ENCODE peak calls at places on chromosomes 12 and 14, in four cellular contexts. J is AG10803, I is Calu3, G is hepatocyte. L is an unnamed sample.

GRCh38 chr12:88393017-88393767 is 187.1 kb downstream of the KITLG start:
- DNase-seq in I (peak), J (no peak), G (peak), L (no peak)

GRCh38 chr14:92135269-92135668 is 13.5 kb downstream of the CPSF2 start:
- DNase-seq in G (peak), J (peak), I (no peak), L (no peak)

GRCh38 chr12:114670257-114670955 is 13.6 kb downstream of the TBX3 start:
- DNase-seq in I (no peak), G (no peak), J (no peak), L (no peak)

GRCh38 chr12:62834971-62835547 is 99.9 kb downstream of the PPM1H start:
- DNase-seq in G (no peak), J (peak), I (no peak), L (no peak)

GRCh38 chr12:103097496-103097895 is 140.0 kb downstream of the ASCL1 start:
- DNase-seq in G (no peak), J (no peak), I (no peak), L (no peak)

GRCh38 chr12:53174881-53175491 is 5.5 kb upstream of the ZNF740 start:
- DNase-seq in G (peak), J (peak), I (no peak), L (peak)

GRCh38 chr14:31884776-31885379 is 192.2 kb upstream of the ARHGAP5 start:
- DNase-seq in J (no peak), G (no peak), I (no peak), L (no peak)

GRCh38 chr12:2322554-2323120 is 269.9 kb downstream of the CACNA1C start:
- DNase-seq in G (no peak), I (no peak), J (no peak), L (no peak)

GRCh38 chr14:103135333-103136075 is 12.2 kb downstream of the TNFAIP2 start:
- DNase-seq in G (no peak), I (no peak), J (no peak), L (no peak)

GRCh38 chr14:84001023-84001422 is 1528.9 kb upstream of the FLRT2 start:
- DNase-seq in J (no peak), G (no peak), I (no peak), L (no peak)

GRCh38 chr14:84003316-84003715 is 1526.6 kb upstream of the FLRT2 start:
- DNase-seq in I (no peak), G (no peak), J (no peak), L (no peak)

DNA sequence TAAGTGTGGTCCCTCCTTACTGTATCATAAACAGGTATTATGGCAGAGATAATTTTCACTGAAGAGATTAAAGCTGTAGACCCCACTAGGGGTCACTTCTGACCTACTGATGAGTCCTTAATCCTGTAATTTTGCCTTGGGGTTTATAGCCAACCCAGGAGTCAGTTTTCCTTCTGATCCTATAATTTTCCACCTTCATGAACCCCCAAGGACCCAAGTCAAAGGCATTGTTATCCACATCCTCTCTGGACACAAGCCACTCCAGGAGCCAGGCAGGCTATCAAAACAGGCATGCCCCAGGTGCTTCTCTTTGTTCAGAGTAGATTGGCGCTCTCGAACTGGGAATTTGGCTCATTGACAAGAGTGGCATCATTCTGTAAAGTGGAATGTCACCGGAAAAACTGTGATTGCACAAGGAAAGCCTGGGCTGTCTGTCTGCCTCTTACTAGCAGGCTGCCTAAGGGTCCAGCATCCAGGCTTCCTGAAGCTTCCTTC is 1523.3 kb upstream of the FLRT2 start:
- DNase-seq in G (no peak), J (no peak), I (no peak), L (no peak)
- TF ChIP-seq CTCF in G (no peak), J (no peak), I (no peak), L (no peak)

GRCh38 chr14:32933623-32933942 is 5.1 kb upstream of the NPAS3 start:
- DNase-seq in I (no peak), G (no peak), J (peak), L (no peak)
- TF ChIP-seq CTCF in I (no peak), G (peak), J (peak), L (peak)

GRCh38 chr14:99529899-99530298 is 48.7 kb downstream of the CCNK start:
- DNase-seq in I (no peak), G (no peak), J (peak), L (no peak)
- TF ChIP-seq CTCF in I (no peak), G (no peak), J (peak), L (no peak)

GRCh38 chr12:29888777-29889176 is 105.0 kb upstream of the TMTC1 start:
- DNase-seq in G (no peak), I (no peak), J (no peak), L (no peak)

GRCh38 chr12:29891792-29892191 is 108.0 kb upstream of the TMTC1 start:
- DNase-seq in G (no peak), I (no peak), J (no peak), L (no peak)

GRCh38 chr12:29893002-29893401 is 109.3 kb upstream of the TMTC1 start:
- DNase-seq in I (no peak), G (no peak), J (no peak), L (no peak)

DNA sequence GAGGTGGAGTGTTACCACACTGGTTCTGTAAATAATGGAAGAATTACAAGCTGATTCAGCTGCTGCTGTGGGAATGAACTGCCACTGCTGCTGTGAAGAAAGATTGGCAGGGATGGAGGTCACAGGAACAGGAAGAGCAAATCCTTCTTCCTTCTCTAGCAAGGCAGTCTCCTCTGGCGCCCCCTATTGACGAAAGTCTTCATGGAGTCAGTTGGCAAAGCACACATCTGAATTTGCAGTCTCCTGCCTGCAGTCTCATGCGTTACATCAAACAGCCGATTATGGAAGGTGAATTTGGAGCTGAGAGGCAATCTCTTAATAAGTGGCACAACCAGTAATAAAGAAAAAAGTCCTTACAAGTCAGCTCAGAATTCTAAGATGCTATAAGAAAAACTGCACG is 106.0 kb upstream of the TMTC1 start:
- DNase-seq in I (peak), J (no peak), G (peak), L (peak)
- TF ChIP-seq CTCF in I (no peak), J (peak), G (peak), L (peak)

DNA sequence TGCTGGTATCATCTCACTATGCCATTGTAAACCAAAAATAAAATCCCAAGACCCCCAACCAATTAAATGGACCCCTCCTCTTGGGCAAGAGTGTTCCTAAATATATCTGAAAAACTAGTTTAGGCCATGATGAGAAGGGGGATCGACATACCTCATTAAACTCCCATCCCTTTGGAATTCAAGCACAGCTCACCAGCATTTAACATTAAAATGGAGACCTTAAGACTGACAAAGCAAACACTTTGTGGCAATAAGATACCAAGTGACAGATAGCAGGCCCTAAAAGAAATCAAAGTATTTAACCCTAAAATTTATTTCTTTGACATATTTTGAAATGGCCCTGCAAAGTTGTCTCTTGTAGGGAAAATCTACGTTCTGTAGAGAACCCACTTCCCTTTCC is 387.9 kb downstream of the KCNH5 start:
- DNase-seq in J (no peak), I (no peak), G (no peak), L (no peak)
- TF ChIP-seq CTCF in J (no peak), I (no peak), G (no peak), L (no peak)

DNA sequence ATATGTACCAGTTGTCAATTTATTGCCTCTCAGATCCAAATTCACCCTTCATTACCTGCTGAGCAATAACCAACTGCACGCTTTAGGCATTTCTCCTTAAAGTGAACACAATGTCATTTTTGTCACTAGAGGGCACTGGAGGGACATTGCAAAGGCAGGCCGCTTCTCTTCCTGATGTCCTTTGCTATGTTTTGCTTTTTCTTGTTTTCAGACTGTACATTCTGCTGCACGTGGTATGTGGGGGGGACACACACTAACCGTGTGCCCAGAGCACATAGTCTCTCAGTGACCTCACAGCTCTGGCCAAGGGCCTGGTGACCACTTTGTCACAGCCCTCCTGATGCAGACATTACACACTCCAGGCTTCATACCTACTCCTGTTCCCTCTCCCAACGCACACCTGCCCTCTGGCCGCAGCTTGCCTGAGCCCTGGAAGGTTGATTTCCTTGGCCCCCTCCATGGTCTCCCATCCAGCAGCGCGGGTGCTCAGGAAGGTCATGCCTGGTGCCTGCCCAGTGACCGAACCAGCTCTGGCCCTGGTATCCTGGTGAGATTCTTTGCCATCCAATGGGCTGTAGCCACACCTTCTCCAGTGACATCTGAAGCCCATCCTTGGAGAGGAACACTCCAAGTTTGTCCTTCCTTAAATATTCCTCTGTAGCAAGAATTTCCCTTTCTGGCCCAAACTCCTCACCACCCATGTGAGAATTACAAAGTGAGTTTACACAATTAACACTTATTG is 39.9 kb downstream of the MYO1H start:
- DNase-seq in J (peak), I (peak), G (peak), L (no peak)
- TF ChIP-seq CTCF in J (peak), I (peak), G (peak), L (peak)